ENCODE peak calls at places on chromosome 10, in four cellular contexts. X is SJCRH30, T is kidney, H is cardiac fibroblast. G is an unnamed sample.

GRCh38 chr10:89567566-89568245 is 32.3 kb upstream of the SLC16A12 start:
- DNase-seq in X (no peak), T (no peak), H (peak), G (no peak)

GRCh38 chr10:109894516-109894915 is 28.8 kb downstream of the XPNPEP1 start:
- DNase-seq in X (no peak), T (no peak), H (peak), G (peak)

GRCh38 chr10:29146736-29147135 is 142.1 kb upstream of the LYZL1 start:
- DNase-seq in X (no peak), T (no peak), H (no peak), G (no peak)

GRCh38 chr10:73110345-73110849 is at the start of gene NUDT13:
- DNase-seq in X (peak), T (no peak), H (peak), G (peak)

GRCh38 chr10:86443069-86443468 is 76.5 kb upstream of the GRID1 start:
- DNase-seq in X (no peak), T (no peak), H (peak), G (no peak)

GRCh38 chr10:102814456-102814871 is 22.7 kb downstream of the CYP17A1 start:
- DNase-seq in X (no peak), T (peak), H (peak), G (peak)

GRCh38 chr10:119640875-119641526 is 10.2 kb upstream of the BAG3 start:
- DNase-seq in X (no peak), T (no peak), H (no peak), G (no peak)

GRCh38 chr10:113035724-113036312 is 85.8 kb downstream of the TCF7L2 start:
- DNase-seq in X (no peak), T (no peak), H (no peak), G (peak)

GRCh38 chr10:3107426-3107961 is 40.1 kb downstream of the PFKP start:
- DNase-seq in X (no peak), T (peak), H (peak), G (no peak)

GRCh38 chr10:121527690-121528089 is 70.6 kb downstream of the FGFR2 start:
- DNase-seq in X (no peak), T (peak), H (peak), G (no peak)

GRCh38 chr10:95467162-95467599 is 94.0 kb downstream of the SORBS1 start:
- DNase-seq in X (peak), T (peak), H (no peak), G (peak)

GRCh38 chr10:100561005-100561404 is 25.3 kb downstream of the HIF1AN start:
- DNase-seq in X (no peak), T (no peak), H (no peak), G (no peak)

GRCh38 chr10:98261436-98262277 is 6.3 kb downstream of the LOXL4 start:
- DNase-seq in X (no peak), T (no peak), H (no peak), G (no peak)